ENCODE peak calls at places on chromosome X, in ten cellular contexts. One of them, this sample, is unnamed.

GRCh38 chrX:109927663-109928273 is 75.1 kb upstream of the TMEM164 start:
- DNase-seq in foreskin fibroblast: no peak
- DNase-seq in BE2C: no peak
- DNase-seq in RPMI8226: no peak
- DNase-seq in AG10803: no peak
- DNase-seq in H4: no peak
- DNase-seq in globus pallidus: no peak
- DNase-seq in activated T-cell treated with anti-CD3 and anti-CD28 coated beads, Interleukin-2, amount 50 U/mL, for 72 hours: no peak
- DNase-seq in NCI-H1436: no peak
- DNase-seq in cardiac fibroblast: no peak
- DNase-seq in this sample: no peak

GRCh38 chrX:150161092-150161672 is 201.9 kb upstream of the MAMLD1 start:
- DNase-seq in RPMI8226: no peak
- DNase-seq in activated T-cell treated with anti-CD3 and anti-CD28 coated beads, Interleukin-2, amount 50 U/mL, for 72 hours: no peak
- DNase-seq in foreskin fibroblast: no peak
- DNase-seq in AG10803: peak
- DNase-seq in H4: no peak
- DNase-seq in BE2C: no peak
- DNase-seq in globus pallidus: no peak
- DNase-seq in cardiac fibroblast: peak
- DNase-seq in NCI-H1436: no peak
- DNase-seq in this sample: no peak

GRCh38 chrX:3520987-3521875 is 174.8 kb upstream of the MXRA5 start:
- DNase-seq in NCI-H1436: no peak
- DNase-seq in BE2C: no peak
- DNase-seq in H4: peak
- DNase-seq in activated T-cell treated with anti-CD3 and anti-CD28 coated beads, Interleukin-2, amount 50 U/mL, for 72 hours: no peak
- DNase-seq in foreskin fibroblast: no peak
- DNase-seq in cardiac fibroblast: no peak
- DNase-seq in AG10803: peak
- DNase-seq in globus pallidus: no peak
- DNase-seq in RPMI8226: no peak
- DNase-seq in this sample: no peak

GRCh38 chrX:2449135-2449886 is 51.5 kb downstream of the DHRSX start:
- DNase-seq in AG10803: no peak
- DNase-seq in H4: no peak
- DNase-seq in BE2C: no peak
- DNase-seq in NCI-H1436: no peak
- DNase-seq in foreskin fibroblast: no peak
- DNase-seq in globus pallidus: no peak
- DNase-seq in cardiac fibroblast: no peak
- DNase-seq in activated T-cell treated with anti-CD3 and anti-CD28 coated beads, Interleukin-2, amount 50 U/mL, for 72 hours: no peak
- DNase-seq in RPMI8226: no peak
- DNase-seq in this sample: no peak

GRCh38 chrX:40005290-40006011 is 92.3 kb downstream of the BCOR start:
- DNase-seq in foreskin fibroblast: no peak
- DNase-seq in RPMI8226: no peak
- DNase-seq in NCI-H1436: no peak
- DNase-seq in AG10803: no peak
- DNase-seq in H4: no peak
- DNase-seq in BE2C: no peak
- DNase-seq in activated T-cell treated with anti-CD3 and anti-CD28 coated beads, Interleukin-2, amount 50 U/mL, for 72 hours: no peak
- DNase-seq in globus pallidus: no peak
- DNase-seq in cardiac fibroblast: no peak
- DNase-seq in this sample: no peak

GRCh38 chrX:111262086-111262485 is 8.2 kb downstream of the CAPN6 start:
- DNase-seq in BE2C: no peak
- DNase-seq in activated T-cell treated with anti-CD3 and anti-CD28 coated beads, Interleukin-2, amount 50 U/mL, for 72 hours: no peak
- DNase-seq in RPMI8226: no peak
- DNase-seq in globus pallidus: no peak
- DNase-seq in foreskin fibroblast: no peak
- DNase-seq in NCI-H1436: no peak
- DNase-seq in H4: peak
- DNase-seq in AG10803: peak
- DNase-seq in cardiac fibroblast: no peak
- DNase-seq in this sample: no peak

GRCh38 chrX:7132335-7133035 is 15.0 kb upstream of the STS start:
- DNase-seq in foreskin fibroblast: peak
- DNase-seq in cardiac fibroblast: peak
- DNase-seq in globus pallidus: no peak
- DNase-seq in BE2C: peak
- DNase-seq in H4: peak
- DNase-seq in AG10803: peak
- DNase-seq in NCI-H1436: no peak
- DNase-seq in RPMI8226: peak
- DNase-seq in activated T-cell treated with anti-CD3 and anti-CD28 coated beads, Interleukin-2, amount 50 U/mL, for 72 hours: peak
- DNase-seq in this sample: no peak

GRCh38 chrX:40279762-40280161 is 182.0 kb upstream of the BCOR start:
- DNase-seq in foreskin fibroblast: no peak
- DNase-seq in NCI-H1436: no peak
- DNase-seq in globus pallidus: no peak
- DNase-seq in H4: no peak
- DNase-seq in RPMI8226: no peak
- DNase-seq in cardiac fibroblast: no peak
- DNase-seq in AG10803: no peak
- DNase-seq in BE2C: no peak
- DNase-seq in activated T-cell treated with anti-CD3 and anti-CD28 coated beads, Interleukin-2, amount 50 U/mL, for 72 hours: no peak
- DNase-seq in this sample: no peak

GRCh38 chrX:68874076-68874475 is 45.3 kb downstream of the EFNB1 start:
- DNase-seq in cardiac fibroblast: no peak
- DNase-seq in H4: no peak
- DNase-seq in foreskin fibroblast: no peak
- DNase-seq in AG10803: no peak
- DNase-seq in globus pallidus: no peak
- DNase-seq in NCI-H1436: peak
- DNase-seq in activated T-cell treated with anti-CD3 and anti-CD28 coated beads, Interleukin-2, amount 50 U/mL, for 72 hours: no peak
- DNase-seq in RPMI8226: no peak
- DNase-seq in BE2C: no peak
- DNase-seq in this sample: no peak

GRCh38 chrX:68942141-68942540 is 113.3 kb downstream of the EFNB1 start:
- DNase-seq in foreskin fibroblast: no peak
- DNase-seq in H4: no peak
- DNase-seq in activated T-cell treated with anti-CD3 and anti-CD28 coated beads, Interleukin-2, amount 50 U/mL, for 72 hours: no peak
- DNase-seq in cardiac fibroblast: no peak
- DNase-seq in globus pallidus: no peak
- DNase-seq in RPMI8226: no peak
- DNase-seq in NCI-H1436: no peak
- DNase-seq in AG10803: no peak
- DNase-seq in BE2C: no peak
- DNase-seq in this sample: no peak

GRCh38 chrX:13899607-13900006 is 82.7 kb upstream of the GPM6B start:
- DNase-seq in cardiac fibroblast: peak
- DNase-seq in activated T-cell treated with anti-CD3 and anti-CD28 coated beads, Interleukin-2, amount 50 U/mL, for 72 hours: no peak
- DNase-seq in H4: peak
- DNase-seq in globus pallidus: no peak
- DNase-seq in NCI-H1436: no peak
- DNase-seq in AG10803: peak
- DNase-seq in RPMI8226: no peak
- DNase-seq in BE2C: peak
- DNase-seq in foreskin fibroblast: peak
- DNase-seq in this sample: peak

GRCh38 chrX:67544281-67544680 is 460 bp downstream of the AR start:
- DNase-seq in NCI-H1436: no peak
- DNase-seq in foreskin fibroblast: no peak
- DNase-seq in BE2C: no peak
- DNase-seq in H4: peak
- DNase-seq in RPMI8226: no peak
- DNase-seq in cardiac fibroblast: no peak
- DNase-seq in activated T-cell treated with anti-CD3 and anti-CD28 coated beads, Interleukin-2, amount 50 U/mL, for 72 hours: no peak
- DNase-seq in globus pallidus: no peak
- DNase-seq in AG10803: no peak
- DNase-seq in this sample: no peak

GRCh38 chrX:2640436-2641150 is 50.5 kb upstream of the CD99 start:
- DNase-seq in activated T-cell treated with anti-CD3 and anti-CD28 coated beads, Interleukin-2, amount 50 U/mL, for 72 hours: no peak
- DNase-seq in cardiac fibroblast: no peak
- DNase-seq in AG10803: no peak
- DNase-seq in NCI-H1436: no peak
- DNase-seq in globus pallidus: no peak
- DNase-seq in RPMI8226: no peak
- DNase-seq in foreskin fibroblast: no peak
- DNase-seq in BE2C: no peak
- DNase-seq in H4: no peak
- DNase-seq in this sample: no peak

GRCh38 chrX:9416562-9417319 is 48.1 kb upstream of the TBL1X start:
- DNase-seq in activated T-cell treated with anti-CD3 and anti-CD28 coated beads, Interleukin-2, amount 50 U/mL, for 72 hours: no peak
- DNase-seq in foreskin fibroblast: no peak
- DNase-seq in BE2C: no peak
- DNase-seq in globus pallidus: no peak
- DNase-seq in NCI-H1436: no peak
- DNase-seq in AG10803: peak
- DNase-seq in cardiac fibroblast: peak
- DNase-seq in RPMI8226: no peak
- DNase-seq in H4: peak
- DNase-seq in this sample: no peak

GRCh38 chrX:11334165-11334564 is 41.0 kb downstream of the AMELX start:
- DNase-seq in AG10803: no peak
- DNase-seq in RPMI8226: peak
- DNase-seq in H4: no peak
- DNase-seq in globus pallidus: no peak
- DNase-seq in foreskin fibroblast: no peak
- DNase-seq in NCI-H1436: no peak
- DNase-seq in cardiac fibroblast: peak
- DNase-seq in BE2C: no peak
- DNase-seq in activated T-cell treated with anti-CD3 and anti-CD28 coated beads, Interleukin-2, amount 50 U/mL, for 72 hours: no peak
- DNase-seq in this sample: no peak

This sample was measured in skeletal muscle cell.